ENCODE peak calls at places on chromosomes 4 and X, in seven cellular contexts. W is ascending aorta; D is right cardiac atrium; Y is OCI-LY7; R is CD8-positive, alpha-beta T cell; J is naive thymus-derived CD4-positive, alpha-beta T cell; H is neuronal stem cell. Z is an unnamed sample. For H3K9me3, the result is how much of the 10 kb centered on the place peaks cover.

GRCh38 chr4:146029939-146030710 is 91.5 kb upstream of the ZNF827 start:
- DNase-seq in R (no peak), H (no peak), Y (peak), J (no peak), W (no peak), D (no peak), Z (no peak)

GRCh38 chr4:105569014-105569850 is 16.8 kb downstream of the ARHGEF38 start:
- DNase-seq in J (no peak), W (no peak), D (no peak), R (no peak), Y (no peak), H (no peak), Z (no peak)

GRCh38 chr4:169133932-169134331 is 123.9 kb upstream of the CBR4 start:
- DNase-seq in W (peak), J (no peak), R (no peak), H (no peak), D (no peak), Y (no peak), Z (no peak)

GRCh38 chr4:111475001-111475400 is 670.3 kb upstream of the FAM241A start:
- DNase-seq in D (no peak), W (no peak), J (no peak), Y (no peak), R (no peak), H (peak), Z (no peak)

GRCh38 chr4:37717575-37717974 is 31.4 kb upstream of the RELL1 start:
- DNase-seq in W (no peak), D (no peak), Y (no peak), H (no peak), J (no peak), R (no peak), Z (no peak)

GRCh38 chr4:184664445-184665210 is 15.1 kb downstream of the PRIMPOL start:
- DNase-seq in H (no peak), D (no peak), W (no peak), J (no peak), R (no peak), Y (peak), Z (no peak)

GRCh38 chr4:73872331-73873108 is 3.3 kb downstream of the CXCL1 start:
- DNase-seq in W (no peak), R (no peak), J (no peak), H (no peak), D (no peak), Y (no peak), Z (no peak)

GRCh38 chrX:107571296-107571998 is 56.9 kb upstream of the PRPS1 start:
- DNase-seq in J (no peak), W (no peak), D (peak), H (no peak), R (no peak), Y (no peak), Z (no peak)

GRCh38 chr4:68176500-68176899 is 46.8 kb upstream of the TMPRSS11F start:
- DNase-seq in Y (peak), R (no peak), D (no peak), J (no peak), H (no peak), W (no peak), Z (no peak)

GRCh38 chr4:141458501-141458900 is 177.9 kb upstream of the IL15 start:
- DNase-seq in J (no peak), D (no peak), R (no peak), Y (no peak), W (no peak), H (no peak), Z (no peak)

GRCh38 chr4:46323891-46324290 is 66.0 kb downstream of the GABRA2 start:
- DNase-seq in R (no peak), J (no peak), W (no peak), H (no peak), Y (no peak), D (no peak), Z (no peak)

GRCh38 chr4:136219592-136220125 is 1312.6 kb downstream of the PCDH18 start:
- DNase-seq in R (no peak), J (no peak), Y (no peak), D (no peak), W (no peak), H (no peak), Z (no peak)

GRCh38 chrX:57900961-57901360 is 9.3 kb downstream of the ZXDA start:
- DNase-seq in D (no peak), Y (no peak), H (no peak), W (no peak), R (no peak), J (no peak), Z (no peak)

GRCh38 chr4:49058306-49058705 is 72.2 kb downstream of the CWH43 start:
- DNase-seq in W (no peak), H (no peak), D (no peak), R (no peak), J (no peak), Y (no peak), Z (no peak)

GRCh38 chrX:107880054-107880610 is 54.5 kb downstream of the MID2 start:
- DNase-seq in R (no peak), H (no peak), W (no peak), J (no peak), Y (no peak), D (no peak), Z (no peak)

GRCh38 chr4:66949424-66949823 is 595.9 kb downstream of the CENPC start:
- DNase-seq in R (no peak), H (no peak), W (no peak), D (no peak), J (no peak), Y (peak), Z (no peak)

GRCh38 chrX:67692246-67692645 is 148.4 kb downstream of the AR start:
- DNase-seq in H (no peak), Y (no peak), J (no peak), R (no peak), D (no peak), W (no peak), Z (no peak)

GRCh38 chr4:86005998-86006397 is 353.9 kb downstream of the MAPK10 start:
- DNase-seq in J (no peak), R (no peak), W (no peak), H (no peak), D (no peak), Y (no peak), Z (no peak)

GRCh38 chr4:15378055-15378454 is 49.8 kb upstream of the C1QTNF7 start:
- DNase-seq in Y (no peak), H (no peak), D (no peak), W (no peak), J (no peak), R (no peak), Z (no peak)

GRCh38 chr4:77625485-77625884 is 19.9 kb downstream of the CXCL13 start:
- DNase-seq in R (no peak), H (no peak), D (no peak), Y (no peak), J (no peak), W (no peak), Z (no peak)

GRCh38 chrX:153832732-153833131 is 2.4 kb upstream of the PDZD4 start:
- DNase-seq in J (no peak), Y (no peak), W (no peak), D (no peak), R (no peak), H (no peak), Z (no peak)

GRCh38 chrX:111467896-111468295 is 43.5 kb upstream of the SERTM2 start:
- DNase-seq in J (no peak), H (no peak), W (no peak), Y (no peak), R (no peak), D (peak), Z (no peak)

GRCh38 chr4:169098054-169098896 is 88.2 kb upstream of the CBR4 start:
- DNase-seq in W (no peak), J (no peak), D (no peak), R (no peak), Y (no peak), H (no peak), Z (no peak)

GRCh38 chr4:169147217-169147616 is 123.5 kb downstream of the SH3RF1 start:
- DNase-seq in Y (no peak), R (no peak), W (no peak), J (no peak), D (no peak), H (no peak), Z (no peak)

GRCh38 chrX:1412551-1413161 is 20.7 kb upstream of the SLC25A6 start:
- DNase-seq in Y (no peak), H (no peak), R (no peak), W (no peak), D (no peak), J (no peak), Z (no peak)

GRCh38 chrX:75132672-75133071 is 23.4 kb downstream of the ABCB7 start:
- DNase-seq in D (no peak), Y (no peak), J (no peak), W (no peak), R (no peak), H (no peak), Z (no peak)
- H3K9me3 ChIP-seq in D (under half), Y (under half), J (under half), W (under half), R (under half), H (under half), Z (under half)

DNA sequence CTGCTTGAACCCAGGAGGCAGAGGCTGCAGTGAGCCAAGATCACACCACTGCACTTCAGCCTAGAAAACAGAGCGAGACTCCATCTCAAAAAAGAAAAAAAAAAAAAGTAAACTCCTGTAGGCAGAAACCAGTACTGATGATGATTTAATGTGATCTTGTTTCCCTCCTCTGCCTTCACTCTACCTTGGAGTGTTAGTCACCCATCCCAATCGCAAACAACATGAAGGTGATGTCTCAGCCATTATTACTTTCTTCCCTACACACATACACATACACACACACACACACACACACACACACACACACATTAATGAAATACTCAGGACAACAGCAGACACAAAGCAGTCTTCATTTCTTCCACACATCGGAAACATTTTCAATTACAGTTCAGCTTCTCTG is 15.6 kb downstream of the XKRX start:
- DNase-seq in D (no peak), W (no peak), Y (no peak), J (no peak), R (no peak), H (no peak), Z (no peak)
- H3K9me3 ChIP-seq in D (under half), W (under half), Y (under half), J (under half), R (under half), H (under half), Z (under half)

GRCh38 chrX:76550016-76550415 is 122.5 kb downstream of the MAGEE1 start:
- DNase-seq in R (no peak), W (no peak), J (no peak), D (no peak), Y (no peak), H (no peak), Z (no peak)

GRCh38 chrX:76555816-76556215 is 128.3 kb downstream of the MAGEE1 start:
- DNase-seq in W (no peak), J (no peak), R (no peak), H (peak), D (no peak), Y (peak), Z (no peak)

GRCh38 chrX:76555269-76555668 is 127.8 kb downstream of the MAGEE1 start:
- DNase-seq in H (no peak), W (no peak), R (no peak), D (no peak), Y (no peak), J (no peak), Z (no peak)
- H3K9me3 ChIP-seq in H (under half), W (under half), R (under half), D (under half), Y (under half), J (under half), Z (under half)

GRCh38 chrX:44974462-44974861 is 101.5 kb downstream of the KDM6A start:
- DNase-seq in Y (no peak), H (no peak), D (no peak), W (no peak), J (no peak), R (no peak), Z (no peak)

GRCh38 chrX:44972132-44972531 is 99.1 kb downstream of the KDM6A start:
- DNase-seq in J (no peak), W (no peak), H (no peak), R (no peak), Y (no peak), D (no peak), Z (no peak)

GRCh38 chrX:44970709-44971108 is 97.7 kb downstream of the KDM6A start:
- DNase-seq in R (no peak), D (no peak), W (no peak), H (no peak), Y (no peak), J (no peak), Z (no peak)

GRCh38 chrX:44973420-44973932 is 100.5 kb downstream of the KDM6A start:
- DNase-seq in W (no peak), J (no peak), Y (no peak), R (no peak), D (no peak), H (no peak), Z (no peak)

DNA sequence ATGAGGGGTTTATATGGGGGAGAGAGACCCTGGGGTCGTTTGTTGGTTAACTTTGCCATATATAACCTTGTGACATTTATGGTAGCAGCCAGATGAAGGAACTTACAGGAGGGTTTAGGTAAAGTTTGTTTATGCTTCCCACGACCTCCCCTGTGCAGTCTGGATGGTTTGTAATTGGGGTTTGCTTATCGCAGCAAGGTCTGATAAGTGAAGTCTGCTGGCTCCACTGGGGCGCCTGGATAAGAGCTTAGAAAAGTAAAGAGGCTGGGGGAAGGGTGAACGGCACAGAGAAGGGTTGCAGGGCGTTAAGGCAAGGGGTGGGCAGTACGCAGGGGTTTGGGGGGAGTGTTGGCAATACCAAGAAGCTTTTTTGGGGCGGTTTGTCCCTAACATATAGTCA is 98.7 kb downstream of the KDM6A start:
- DNase-seq in J (no peak), D (no peak), R (no peak), Y (no peak), W (no peak), H (no peak), Z (no peak)
- H3K9me3 ChIP-seq in J (under half), D (under half), R (under half), Y (under half), W (under half), H (under half), Z (under half)

GRCh38 chr4:24937176-24937575 is 24.3 kb upstream of the CCDC149 start:
- DNase-seq in Y (no peak), J (no peak), D (no peak), R (no peak), W (no peak), H (no peak), Z (no peak)

GRCh38 chr4:24932831-24933230 is 20.0 kb upstream of the CCDC149 start:
- DNase-seq in H (no peak), D (no peak), R (no peak), Y (no peak), J (no peak), W (no peak), Z (no peak)

GRCh38 chr4:24930136-24930535 is 17.3 kb upstream of the CCDC149 start:
- DNase-seq in J (no peak), D (no peak), Y (no peak), R (no peak), H (no peak), W (no peak), Z (no peak)

GRCh38 chr4:24928708-24929107 is 15.9 kb upstream of the CCDC149 start:
- DNase-seq in J (no peak), H (no peak), Y (no peak), W (no peak), R (no peak), D (no peak), Z (no peak)

GRCh38 chr4:24933684-24934275 is 20.9 kb upstream of the CCDC149 start:
- DNase-seq in R (no peak), D (no peak), H (no peak), Y (no peak), W (no peak), J (no peak), Z (no peak)
- H3K9me3 ChIP-seq in R (under half), D (under half), H (under half), Y (under half), W (under half), J (under half), Z (under half)

GRCh38 chrX:143025628-143026027 is at the start of gene SPANXN4:
- DNase-seq in R (no peak), W (no peak), D (no peak), J (no peak), Y (no peak), H (no peak), Z (no peak)
- H3K9me3 ChIP-seq in R (under half), W (under half), D (under half), J (under half), Y (under half), H (under half), Z (under half)

GRCh38 chr4:19164334-19164733 is 1087.4 kb upstream of the SLIT2 start:
- DNase-seq in J (no peak), Y (peak), H (no peak), D (no peak), R (no peak), W (no peak), Z (no peak)
- H3K9me3 ChIP-seq in J (under half), Y (under half), H (under half), D (under half), R (under half), W (under half), Z (under half)

Z was measured in CD4-positive, alpha-beta memory T cell.